ENCODE peak calls at places on chromosomes 11 and 22, in eight cellular contexts. N is activated CD8-positive, alpha-beta memory T cell treated with anti-CD3 and anti-CD28 coated beads, Interleukin-2, amount 50 U/mL, for 4 hours; P is left colon; J is T follicular helper cell; D is non-pigmented ciliary epithelial cell; W is heart right ventricle; F is T-cell; O is NCI-H1092. T is an unnamed sample.

GRCh38 chr11:111798279-111798678 is 32.1 kb upstream of the PPP2R1B start:
- DNase-seq in D (no peak), J (no peak), W (no peak), F (no peak), P (no peak), O (no peak), N (no peak), T (no peak)

GRCh38 chr11:120807414-120808150 is 216.3 kb upstream of the TBCEL start:
- DNase-seq in F (no peak), W (no peak), D (peak; percentile 86), P (no peak), O (no peak), J (no peak), N (no peak), T (no peak)

GRCh38 chr22:50305658-50306566 is 1.5 kb downstream of the PLXNB2 start:
- DNase-seq in F (no peak), W (peak; percentile 88), N (no peak), D (peak; percentile 76), P (peak; percentile 86), O (no peak), J (no peak), T (no peak)

GRCh38 chr11:106625566-106625965 is 392.7 kb downstream of the GUCY1A2 start:
- DNase-seq in N (no peak), P (no peak), J (no peak), D (no peak), F (no peak), W (no peak), O (no peak), T (no peak)

GRCh38 chr11:134071306-134071705 is 2.4 kb downstream of the JAM3 start:
- DNase-seq in D (no peak), P (no peak), O (peak; percentile 57), N (no peak), W (no peak), F (no peak), J (no peak), T (no peak)

GRCh38 chr11:116504541-116505149 is 268.1 kb downstream of the BUD13 start:
- DNase-seq in D (no peak), F (no peak), W (no peak), P (no peak), N (no peak), O (peak; percentile 26), J (no peak), T (peak; percentile 38)

GRCh38 chr11:95067828-95068244 is 1.1 kb downstream of the SRSF8 start:
- DNase-seq in D (no peak), P (no peak), W (no peak), F (no peak), J (no peak), O (no peak), N (no peak), T (no peak)

GRCh38 chr11:118618115-118618990 is 10.9 kb downstream of the PHLDB1 start:
- DNase-seq in W (peak; percentile 78), J (no peak), O (no peak), N (no peak), D (no peak), F (no peak), P (no peak), T (peak; percentile 82)

GRCh38 chr22:20031732-20032406 is 11.0 kb downstream of the TANGO2 start:
- DNase-seq in O (no peak), W (no peak), P (peak; percentile 66), N (no peak), J (peak; percentile 27), D (no peak), F (peak; percentile 15), T (no peak)

GRCh38 chr11:58446294-58446693 is 4.3 kb upstream of the OR5B12 start:
- DNase-seq in P (no peak), F (no peak), W (no peak), J (no peak), N (no peak), D (no peak), O (no peak), T (no peak)

GRCh38 chr11:36026315-36026968 is 82.6 kb downstream of the LDLRAD3 start:
- DNase-seq in W (no peak), D (no peak), O (no peak), P (no peak), N (no peak), F (no peak), J (no peak), T (no peak)

GRCh38 chr11:66478823-66479740 is 1.2 kb upstream of the DPP3 start:
- DNase-seq in O (no peak), N (peak; percentile 39), W (peak; percentile 47), J (no peak), F (no peak), P (peak; percentile 67), D (no peak), T (no peak)

GRCh38 chr11:17547932-17548331 is 873 bp downstream of the OTOG start:
- DNase-seq in J (no peak), F (no peak), D (no peak), N (no peak), P (no peak), O (no peak), W (no peak), T (no peak)

GRCh38 chr22:31852691-31853370 is 91.5 kb upstream of the YWHAH start:
- DNase-seq in W (no peak), N (no peak), O (no peak), F (no peak), P (no peak), J (no peak), D (no peak), T (no peak)

T was measured in ecto neural progenitor cell.